ENCODE peak calls at places on chromosomes 6 and 20, in four cellular contexts. One of them, this sample, is unnamed.
A peak's percentile ranks its signal among the peaks of the same experiment; 100 is the strongest.

GRCh38 chr20:3732327-3733118 is at the start of gene HSPA12B:
- DNase-seq in suprapubic skin: no peak
- DNase-seq in ovary: no peak
- DNase-seq in pancreas: peak; percentile 53
- DNase-seq in this sample: no peak

GRCh38 chr20:51412333-51412761 is 130.2 kb downstream of the NFATC2 start:
- DNase-seq in suprapubic skin: peak; percentile 71
- DNase-seq in ovary: peak; percentile 28
- DNase-seq in pancreas: no peak
- DNase-seq in this sample: peak; percentile 74

GRCh38 chr6:13375360-13375878 is 47.1 kb upstream of the TBC1D7 start:
- DNase-seq in suprapubic skin: no peak
- DNase-seq in ovary: no peak
- DNase-seq in pancreas: no peak
- DNase-seq in this sample: no peak

GRCh38 chr6:166588691-166589333 is 2.3 kb upstream of the RAMACL start:
- DNase-seq in suprapubic skin: no peak
- DNase-seq in ovary: no peak
- DNase-seq in pancreas: no peak
- DNase-seq in this sample: no peak

GRCh38 chr6:43088654-43089056 is 12.5 kb downstream of the PTK7 start:
- DNase-seq in suprapubic skin: no peak
- DNase-seq in ovary: no peak
- DNase-seq in pancreas: no peak
- DNase-seq in this sample: no peak

GRCh38 chr6:135922746-135923145 is 71.2 kb downstream of the PDE7B start:
- DNase-seq in suprapubic skin: no peak
- DNase-seq in ovary: no peak
- DNase-seq in pancreas: no peak
- DNase-seq in this sample: no peak

GRCh38 chr20:18284805-18285533 is 3.4 kb upstream of the ZNF133 start:
- DNase-seq in suprapubic skin: no peak
- DNase-seq in ovary: no peak
- DNase-seq in pancreas: no peak
- DNase-seq in this sample: no peak

GRCh38 chr6:105836379-105836778 is 249.8 kb upstream of the PRDM1 start:
- DNase-seq in suprapubic skin: no peak
- DNase-seq in ovary: no peak
- DNase-seq in pancreas: no peak
- DNase-seq in this sample: no peak

GRCh38 chr6:116405663-116406329 is 35.0 kb downstream of the DSE start:
- DNase-seq in suprapubic skin: no peak
- DNase-seq in ovary: no peak
- DNase-seq in pancreas: no peak
- DNase-seq in this sample: no peak

GRCh38 chr6:15893556-15894253 is 230.9 kb upstream of the DTNBP1 start:
- DNase-seq in suprapubic skin: no peak
- DNase-seq in ovary: no peak
- DNase-seq in pancreas: no peak
- DNase-seq in this sample: no peak

GRCh38 chr6:158605266-158605878 is 39.2 kb downstream of the DYNLT1 start:
- DNase-seq in suprapubic skin: no peak
- DNase-seq in ovary: peak; percentile 50
- DNase-seq in pancreas: no peak
- DNase-seq in this sample: peak; percentile 50

GRCh38 chr20:29873946-29874345 is 1383.5 kb upstream of the DEFB115 start:
- DNase-seq in suprapubic skin: peak; percentile 80
- DNase-seq in ovary: no peak
- DNase-seq in pancreas: peak; percentile 94
- DNase-seq in this sample: peak; percentile 78

GRCh38 chr20:63473555-63474449 is 1.3 kb upstream of the KCNQ2 start:
- DNase-seq in suprapubic skin: no peak
- DNase-seq in ovary: no peak
- DNase-seq in pancreas: no peak
- DNase-seq in this sample: no peak

GRCh38 chr6:149211046-149211571 is 106.4 kb upstream of the TAB2 start:
- DNase-seq in suprapubic skin: no peak
- DNase-seq in ovary: no peak
- DNase-seq in pancreas: no peak
- DNase-seq in this sample: no peak

GRCh38 chr6:30840922-30841643 is 43.2 kb upstream of the DDR1 start:
- DNase-seq in suprapubic skin: no peak
- DNase-seq in ovary: no peak
- DNase-seq in pancreas: no peak
- DNase-seq in this sample: no peak

GRCh38 chr6:89536230-89536629 is 102.3 kb downstream of the LYRM2 start:
- DNase-seq in suprapubic skin: no peak
- DNase-seq in ovary: no peak
- DNase-seq in pancreas: no peak
- DNase-seq in this sample: no peak

GRCh38 chr20:63694596-63695418 is 1.6 kb upstream of the TNFRSF6B start:
- DNase-seq in suprapubic skin: peak; percentile 59
- DNase-seq in ovary: no peak
- DNase-seq in pancreas: peak; percentile 84
- DNase-seq in this sample: no peak

GRCh38 chr20:37984018-37984785 is 49.1 kb downstream of the TTI1 start:
- DNase-seq in suprapubic skin: no peak
- DNase-seq in ovary: no peak
- DNase-seq in pancreas: no peak
- DNase-seq in this sample: no peak

DNA sequence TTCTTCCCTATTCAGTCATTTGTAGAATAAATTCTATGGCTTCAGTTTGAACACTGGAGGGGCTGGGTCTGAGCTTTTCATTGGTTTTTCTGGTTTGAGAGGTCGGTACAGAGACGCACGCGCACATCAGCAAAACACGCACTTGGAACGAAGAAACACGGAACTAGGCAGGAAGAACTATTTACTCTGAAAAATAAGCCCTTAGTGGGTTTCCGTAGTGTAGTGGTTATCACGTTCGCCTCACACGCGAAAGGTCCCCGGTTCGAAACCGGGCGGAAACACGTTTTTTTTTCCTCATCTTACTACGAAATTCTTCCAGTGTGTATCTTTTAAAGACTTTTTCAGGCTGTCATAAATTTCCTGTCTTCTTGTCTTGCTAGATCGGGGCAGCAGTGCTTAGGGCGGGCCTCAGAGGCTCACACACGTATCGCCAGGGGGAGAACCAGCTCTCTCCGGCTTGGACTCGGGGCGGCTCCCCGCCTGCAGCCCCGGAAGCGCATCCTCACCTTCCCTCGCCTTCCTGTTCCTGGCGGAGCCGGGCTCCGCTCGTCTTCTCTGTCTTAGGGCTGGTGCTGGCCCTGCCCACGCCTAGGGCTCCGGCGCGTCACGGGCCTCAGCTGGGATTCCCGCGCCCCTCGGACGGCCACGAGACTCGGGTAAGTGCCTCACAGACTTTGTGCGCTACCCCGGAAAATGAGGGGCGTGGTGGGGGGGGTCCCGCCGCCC is at the start of gene HMGN4:
- DNase-seq in suprapubic skin: peak; percentile 90
- DNase-seq in ovary: peak; percentile 86
- DNase-seq in pancreas: peak; percentile 88
- DNase-seq in this sample: peak; percentile 89
- TF ChIP-seq CTCF in suprapubic skin: no peak
- TF ChIP-seq CTCF in ovary: no peak
- TF ChIP-seq CTCF in pancreas: no peak
- TF ChIP-seq CTCF in this sample: no peak

DNA sequence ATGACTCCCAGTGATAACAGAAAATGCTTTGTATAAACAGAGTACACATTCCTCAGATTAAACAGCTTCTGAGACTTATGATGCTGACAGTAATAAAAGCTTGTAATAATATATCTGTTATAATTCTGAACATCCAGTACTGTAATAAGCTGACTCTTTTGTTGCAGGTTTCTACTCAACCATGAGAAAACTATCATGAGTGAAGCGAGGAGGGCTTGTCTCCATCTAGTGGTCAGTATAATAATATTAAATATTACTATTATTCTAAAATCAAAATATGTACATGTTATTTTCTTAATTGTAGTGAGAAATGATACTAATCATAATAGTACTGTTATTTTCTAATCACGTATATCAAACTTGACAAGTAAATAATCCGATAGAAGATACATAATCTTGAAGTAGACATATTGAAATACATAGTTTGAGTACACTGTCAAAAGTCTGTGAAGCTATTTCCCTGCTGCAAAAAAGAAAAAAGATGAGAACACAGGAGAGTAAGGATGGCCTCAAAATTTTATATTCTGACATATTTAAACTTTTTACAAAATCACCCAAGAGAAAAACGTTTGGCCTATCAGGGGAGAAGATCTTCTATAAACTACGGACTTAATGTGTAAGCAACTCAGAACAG is 183.1 kb downstream of the MOXD1 start:
- DNase-seq in suprapubic skin: no peak
- DNase-seq in ovary: no peak
- DNase-seq in pancreas: no peak
- DNase-seq in this sample: no peak
- TF ChIP-seq CTCF in suprapubic skin: no peak
- TF ChIP-seq CTCF in ovary: peak; percentile 29
- TF ChIP-seq CTCF in pancreas: no peak
- TF ChIP-seq CTCF in this sample: peak; percentile 60

DNA sequence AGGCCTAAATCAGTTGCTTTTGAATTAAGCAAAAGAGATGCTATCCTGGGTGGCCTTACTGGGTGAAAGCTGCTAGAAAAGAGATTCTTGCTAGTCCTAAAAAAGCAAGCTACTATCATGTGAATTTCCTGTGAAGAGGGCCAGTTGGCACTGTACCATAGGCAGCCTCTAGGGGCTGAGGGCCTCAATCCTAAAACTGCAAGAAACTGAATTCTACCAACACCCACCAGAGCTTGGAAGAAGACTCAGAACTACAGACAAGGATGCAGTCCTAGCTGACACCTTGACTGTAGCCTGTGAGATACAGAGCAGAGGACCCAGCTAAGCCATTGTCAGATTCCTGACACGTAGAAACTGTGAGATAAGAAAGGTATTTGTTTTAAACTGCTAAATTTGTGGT is 24.5 kb downstream of the CLIC5 start:
- DNase-seq in suprapubic skin: no peak
- DNase-seq in ovary: no peak
- DNase-seq in pancreas: no peak
- DNase-seq in this sample: no peak
- TF ChIP-seq CTCF in suprapubic skin: no peak
- TF ChIP-seq CTCF in ovary: no peak
- TF ChIP-seq CTCF in pancreas: no peak
- TF ChIP-seq CTCF in this sample: no peak

DNA sequence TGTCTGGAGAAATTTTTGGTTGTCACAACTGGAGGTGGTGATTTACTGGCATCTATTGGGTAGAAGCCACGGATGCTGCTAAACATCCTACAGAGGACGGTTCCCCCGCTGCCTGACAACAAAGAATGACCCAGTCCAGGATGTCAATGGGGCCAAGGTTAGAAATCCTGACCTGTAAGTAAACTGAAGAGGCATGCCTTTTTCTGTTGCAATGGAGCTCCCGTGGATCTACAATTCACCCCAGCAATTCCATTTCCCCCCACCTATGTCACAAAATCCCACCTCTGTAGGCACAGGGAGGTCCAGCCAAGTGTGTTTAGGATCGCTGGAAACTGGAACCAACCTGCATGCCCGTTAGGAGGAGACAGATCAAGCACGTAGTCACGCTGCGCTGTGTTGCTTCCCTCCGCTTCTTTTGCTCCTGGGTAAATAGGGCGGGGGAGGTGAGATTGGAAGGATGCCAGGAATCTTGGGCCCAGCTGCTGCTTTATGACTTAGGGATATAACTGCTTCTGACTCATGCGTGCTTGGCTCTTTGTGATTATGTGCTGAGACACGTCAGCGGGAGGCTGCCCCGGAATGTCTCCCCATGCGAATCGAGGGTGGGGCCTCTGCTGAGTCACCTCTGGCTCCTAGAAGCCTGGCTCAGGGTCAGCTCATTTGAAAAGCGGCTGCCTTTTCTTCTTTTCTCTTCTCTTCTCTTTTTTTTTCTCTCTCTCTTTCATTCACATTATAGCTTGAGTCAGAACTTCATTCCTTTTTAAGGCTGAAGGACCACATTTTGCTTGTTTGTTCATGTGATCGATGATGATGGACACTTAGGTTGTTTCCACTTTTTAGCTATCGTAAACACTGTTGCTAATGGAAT is 12.4 kb upstream of the PEDS1 start:
- DNase-seq in suprapubic skin: peak; percentile 98
- DNase-seq in ovary: peak; percentile 98
- DNase-seq in pancreas: peak; percentile 96
- DNase-seq in this sample: peak; percentile 99
- TF ChIP-seq CTCF in suprapubic skin: no peak
- TF ChIP-seq CTCF in ovary: no peak
- TF ChIP-seq CTCF in pancreas: no peak
- TF ChIP-seq CTCF in this sample: no peak

DNA sequence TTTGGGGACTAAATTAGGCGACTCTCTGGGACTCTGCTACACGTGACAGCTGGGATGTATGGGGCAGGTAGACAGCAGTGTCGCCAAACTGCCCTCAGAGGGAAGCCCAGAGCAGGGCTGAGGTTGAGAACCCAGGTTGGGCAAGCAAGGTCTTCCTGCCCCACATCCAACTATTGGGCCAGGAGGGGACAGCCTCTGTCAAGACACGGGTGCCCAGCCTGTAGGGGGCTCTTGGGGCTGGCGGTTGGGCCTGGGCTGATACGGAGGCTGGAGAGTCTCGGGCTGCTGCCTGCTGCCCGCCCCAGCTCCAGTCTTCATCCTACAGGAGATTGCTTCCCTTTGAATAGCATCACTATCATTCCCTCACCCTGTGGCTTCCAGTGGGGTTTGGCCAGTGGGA is 33.3 kb downstream of the CPNE5 start:
- DNase-seq in suprapubic skin: no peak
- DNase-seq in ovary: no peak
- DNase-seq in pancreas: no peak
- DNase-seq in this sample: no peak
- TF ChIP-seq CTCF in suprapubic skin: no peak
- TF ChIP-seq CTCF in ovary: no peak
- TF ChIP-seq CTCF in pancreas: no peak
- TF ChIP-seq CTCF in this sample: no peak

GRCh38 chr6:894274-894673 is 201.3 kb upstream of the EXOC2 start:
- DNase-seq in suprapubic skin: no peak
- DNase-seq in ovary: no peak
- DNase-seq in pancreas: no peak
- DNase-seq in this sample: no peak

GRCh38 chr6:901696-902455 is 208.9 kb upstream of the EXOC2 start:
- DNase-seq in suprapubic skin: no peak
- DNase-seq in ovary: no peak
- DNase-seq in pancreas: no peak
- DNase-seq in this sample: no peak

GRCh38 chr6:900716-901605 is 208.0 kb upstream of the EXOC2 start:
- DNase-seq in suprapubic skin: no peak
- DNase-seq in ovary: no peak
- DNase-seq in pancreas: no peak
- DNase-seq in this sample: no peak

GRCh38 chr6:897561-898207 is 204.7 kb upstream of the EXOC2 start:
- DNase-seq in suprapubic skin: no peak
- DNase-seq in ovary: no peak
- DNase-seq in pancreas: no peak
- DNase-seq in this sample: no peak
- TF ChIP-seq CTCF in suprapubic skin: no peak
- TF ChIP-seq CTCF in ovary: no peak
- TF ChIP-seq CTCF in pancreas: no peak
- TF ChIP-seq CTCF in this sample: no peak

GRCh38 chr6:63882208-63882607 is 246.6 kb downstream of the PHF3 start:
- DNase-seq in suprapubic skin: no peak
- DNase-seq in ovary: no peak
- DNase-seq in pancreas: no peak
- DNase-seq in this sample: no peak
- TF ChIP-seq CTCF in suprapubic skin: no peak
- TF ChIP-seq CTCF in ovary: no peak
- TF ChIP-seq CTCF in pancreas: no peak
- TF ChIP-seq CTCF in this sample: no peak